ENCODE peak calls at places on chromosomes 16 and 17, in seven cellular contexts. Y is endothelial cell; B is mesothelial cell of epicardium; Q is activated CD8-positive, alpha-beta T cell treated with anti-CD3 and anti-CD28 coated beads for 36 hours; V is pancreas; N is mucosa of descending colon; M is cardiac muscle cell. K is an unnamed sample.

GRCh38 chr16:86089986-86090385 is 191.0 kb downstream of the IRF8 start:
- DNase-seq in M (no peak), N (no peak), B (no peak), Y (no peak), Q (peak), V (no peak), K (no peak)

GRCh38 chr16:22262460-22262859 is 34.7 kb upstream of the POLR3E start:
- DNase-seq in Y (no peak), V (no peak), M (no peak), B (no peak), N (no peak), Q (peak), K (no peak)

GRCh38 chr17:72985882-72986720 is 106.4 kb downstream of the SLC39A11 start:
- DNase-seq in Q (peak), B (peak), V (peak), M (peak), Y (peak), N (no peak), K (no peak)

GRCh38 chr17:43951750-43952149 is 2.0 kb downstream of the PYY start:
- DNase-seq in Q (no peak), M (no peak), Y (no peak), V (no peak), B (no peak), N (no peak), K (no peak)

GRCh38 chr17:2398655-2399571 is 1.9 kb downstream of the MNT start:
- DNase-seq in Q (peak), V (peak), B (peak), M (peak), Y (peak), N (peak), K (no peak)

GRCh38 chr17:74975943-74976342 is 3.4 kb upstream of the HID1 start:
- DNase-seq in B (no peak), M (no peak), V (no peak), Y (no peak), Q (no peak), N (no peak), K (no peak)

GRCh38 chr16:57941016-57941656 is 29.8 kb downstream of the CNGB1 start:
- DNase-seq in V (peak), M (no peak), Q (no peak), B (no peak), Y (no peak), N (no peak), K (no peak)

GRCh38 chr16:74305978-74306784 is 9.6 kb downstream of the PSMD7 start:
- DNase-seq in N (no peak), B (no peak), M (peak), Y (no peak), V (no peak), Q (no peak), K (no peak)

GRCh38 chr17:70394430-70394829 is 225.1 kb downstream of the KCNJ2 start:
- DNase-seq in V (no peak), Q (no peak), M (no peak), B (no peak), N (no peak), Y (no peak), K (no peak)

GRCh38 chr17:43658890-43659289 is 2.8 kb downstream of the MEOX1 start:
- DNase-seq in N (no peak), Q (no peak), Y (no peak), B (no peak), M (no peak), V (no peak), K (no peak)

GRCh38 chr16:56102159-56102798 is 89.0 kb upstream of the GNAO1 start:
- DNase-seq in M (peak), Y (no peak), N (peak), B (peak), Q (no peak), V (no peak), K (no peak)

GRCh38 chr16:70160388-70160787 is 13.2 kb upstream of the CLEC18C start:
- DNase-seq in Y (no peak), N (no peak), M (no peak), Q (no peak), V (no peak), B (no peak), K (peak)

GRCh38 chr16:23807028-23807427 is 28.8 kb upstream of the PRKCB start:
- DNase-seq in V (no peak), B (no peak), M (no peak), Q (no peak), Y (no peak), N (no peak), K (no peak)

GRCh38 chr17:19705201-19705600 is 11.2 kb downstream of the SLC47A2 start:
- DNase-seq in M (no peak), N (no peak), B (no peak), V (no peak), Y (no peak), Q (no peak), K (no peak)

GRCh38 chr17:76234354-76234679 is 6.0 kb downstream of the RNF157 start:
- DNase-seq in V (no peak), M (no peak), B (no peak), N (no peak), Y (no peak), Q (no peak), K (no peak)

GRCh38 chr17:62720126-62720850 is 87.8 kb downstream of the MARCHF10 start:
- DNase-seq in N (no peak), V (no peak), Q (no peak), M (no peak), B (no peak), Y (no peak), K (no peak)

GRCh38 chr16:12775689-12776236 is 27.9 kb downstream of the CPPED1 start:
- DNase-seq in Q (no peak), N (no peak), Y (no peak), B (no peak), M (no peak), V (no peak), K (no peak)

GRCh38 chr17:61312406-61313295 is 87.0 kb upstream of the TBX2 start:
- DNase-seq in M (peak), Q (no peak), B (no peak), V (no peak), N (no peak), Y (no peak), K (no peak)
- TF ChIP-seq CTCF in M (no peak), Q (no peak), B (no peak), V (no peak), N (no peak), Y (no peak), K (no peak)

GRCh38 chr17:5950871-5951270 is 119.3 kb upstream of the WSCD1 start:
- DNase-seq in Y (no peak), M (no peak), V (no peak), B (no peak), Q (no peak), N (no peak), K (no peak)

GRCh38 chr17:5947701-5948180 is 122.4 kb upstream of the WSCD1 start:
- DNase-seq in V (no peak), M (no peak), Q (no peak), N (no peak), Y (no peak), B (no peak), K (no peak)

GRCh38 chr17:5955764-5956163 is 114.4 kb upstream of the WSCD1 start:
- DNase-seq in B (no peak), Y (no peak), Q (no peak), V (no peak), M (no peak), N (no peak), K (no peak)

GRCh38 chr17:5948811-5949210 is 121.4 kb upstream of the WSCD1 start:
- DNase-seq in B (no peak), Y (no peak), V (no peak), M (no peak), N (no peak), Q (no peak), K (no peak)

DNA sequence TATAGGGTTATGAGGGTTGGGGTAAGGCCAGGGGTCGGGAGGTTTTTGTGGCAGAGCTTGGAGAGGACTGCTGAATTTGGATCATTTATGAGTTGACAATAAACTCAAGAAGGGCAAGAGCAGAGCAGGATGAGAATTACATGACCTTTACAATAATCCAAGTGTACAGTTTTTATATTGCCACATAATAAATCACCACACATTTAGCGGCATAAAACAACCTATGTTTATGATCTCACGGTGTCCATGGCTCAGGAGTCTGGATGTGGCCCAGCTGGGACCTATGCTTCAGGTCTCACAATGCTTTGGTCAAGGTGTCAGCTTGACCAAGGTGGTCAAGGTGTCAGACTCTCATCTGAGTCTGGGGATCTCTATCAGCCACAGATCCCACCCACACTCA is 118.3 kb upstream of the WSCD1 start:
- DNase-seq in Y (no peak), V (no peak), M (no peak), Q (no peak), N (no peak), B (no peak), K (no peak)
- TF ChIP-seq CTCF in Y (no peak), V (no peak), M (no peak), Q (no peak), N (no peak), B (no peak), K (no peak)

GRCh38 chr16:20743591-20743990 is 2.0 kb upstream of the THUMPD1 start:
- DNase-seq in Q (no peak), M (no peak), B (no peak), N (no peak), Y (no peak), V (no peak), K (no peak)

GRCh38 chr16:20740007-20740883 is 1.4 kb downstream of the THUMPD1 start:
- DNase-seq in B (no peak), Y (peak), N (no peak), Q (peak), M (no peak), V (no peak), K (no peak)

GRCh38 chr16:20740901-20741491 is 622 bp downstream of the THUMPD1 start:
- DNase-seq in B (peak), V (peak), M (peak), Y (peak), Q (peak), N (peak), K (peak)

GRCh38 chr16:20744922-20745440 is 3.4 kb upstream of the THUMPD1 start:
- DNase-seq in N (no peak), B (no peak), V (no peak), Q (no peak), Y (no peak), M (no peak), K (no peak)

GRCh38 chr16:20741555-20742285 is at the start of gene THUMPD1:
- DNase-seq in Y (peak), V (peak), M (peak), N (peak), B (peak), Q (peak), K (peak)
- TF ChIP-seq CTCF in Y (no peak), V (no peak), M (no peak), N (peak), B (no peak), Q (no peak), K (no peak)

DNA sequence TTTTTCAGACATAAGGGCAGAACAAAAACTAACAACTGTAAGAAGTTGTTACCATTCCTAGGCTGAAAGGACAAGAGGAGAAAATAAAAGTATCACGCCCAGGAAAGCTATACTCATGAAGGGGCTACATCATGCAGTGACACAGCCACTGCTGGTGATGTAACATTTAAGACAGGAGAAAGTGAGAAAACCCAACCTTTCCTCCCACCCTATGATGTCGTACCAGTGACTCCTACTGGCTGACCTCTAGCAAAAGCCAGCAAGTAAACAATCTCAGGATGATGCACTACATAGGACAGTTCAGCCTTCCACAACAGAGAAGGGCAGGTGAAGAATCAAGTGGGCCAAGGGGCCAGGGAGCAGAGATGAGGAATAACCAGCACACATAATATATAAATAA is 14.0 kb upstream of the OR1E2 start:
- DNase-seq in Y (peak), M (no peak), N (no peak), Q (peak), B (no peak), V (no peak), K (no peak)
- TF ChIP-seq CTCF in Y (no peak), M (no peak), N (no peak), Q (no peak), B (no peak), V (no peak), K (no peak)

GRCh38 chr17:66451188-66452149 is 149.1 kb downstream of the PRKCA start:
- DNase-seq in Y (peak), V (peak), Q (no peak), M (peak), N (peak), B (no peak), K (no peak)
- TF ChIP-seq CTCF in Y (peak), V (no peak), Q (no peak), M (peak), N (no peak), B (no peak), K (peak)

GRCh38 chr16:1610071-1610840 is 1.6 kb downstream of the IFT140 start:
- DNase-seq in V (peak), Y (peak), N (peak), M (peak), Q (peak), B (peak), K (peak)
- TF ChIP-seq CTCF in V (no peak), Y (no peak), N (no peak), M (no peak), Q (no peak), B (no peak), K (no peak)

DNA sequence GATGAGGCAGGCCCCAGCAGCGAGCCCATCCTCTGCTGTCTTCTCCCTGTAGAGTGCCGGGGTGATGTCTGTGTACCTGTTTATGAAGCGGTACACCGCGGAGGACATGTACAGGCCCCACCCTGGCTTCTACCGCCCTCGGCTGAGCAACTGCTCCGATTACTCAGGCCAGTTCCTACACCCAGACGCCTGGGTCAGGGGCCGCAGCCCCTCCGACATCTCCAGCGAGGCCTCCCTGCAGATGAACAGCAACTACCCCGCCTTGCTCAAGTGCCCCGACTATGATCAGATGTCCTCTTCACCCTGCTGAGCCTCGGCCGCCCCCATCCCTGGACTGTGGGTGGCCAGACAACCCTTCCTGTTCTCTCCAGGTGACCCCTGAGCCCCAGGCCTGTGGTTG is 50.0 kb downstream of the CACNG5 start:
- DNase-seq in V (no peak), Q (no peak), B (no peak), N (no peak), Y (no peak), M (no peak), K (no peak)
- TF ChIP-seq CTCF in V (no peak), Q (no peak), B (no peak), N (no peak), Y (no peak), M (no peak), K (no peak)

GRCh38 chr16:88534731-88535141 is 35.5 kb upstream of the ZC3H18 start:
- DNase-seq in Q (peak), V (no peak), Y (no peak), N (peak), B (no peak), M (peak), K (no peak)
- TF ChIP-seq CTCF in Q (no peak), V (no peak), Y (no peak), N (no peak), B (no peak), M (no peak), K (peak)

DNA sequence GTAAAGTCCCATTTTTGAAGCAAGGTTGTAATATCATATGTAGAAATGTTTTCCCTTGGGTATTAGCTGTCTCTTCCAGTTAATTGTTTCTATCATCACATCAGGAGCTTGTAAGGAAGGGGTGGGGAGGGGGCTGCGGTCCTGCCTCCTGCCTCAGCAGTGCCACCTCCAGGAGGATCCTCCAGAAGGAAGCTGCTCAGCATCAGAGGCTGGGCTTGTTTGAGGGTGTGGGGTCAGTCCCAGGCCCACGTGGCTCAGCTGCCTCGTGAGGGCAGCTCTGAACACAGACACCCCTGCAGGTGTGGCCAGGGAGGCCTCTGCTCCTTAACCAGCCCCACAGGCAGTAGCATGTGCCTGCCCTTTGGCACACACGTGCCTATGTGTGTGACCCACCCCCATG is 46.2 kb downstream of the MRM1 start:
- DNase-seq in Y (peak), V (no peak), Q (no peak), M (no peak), B (no peak), N (no peak), K (no peak)
- TF ChIP-seq CTCF in Y (no peak), V (no peak), Q (no peak), M (peak), B (no peak), N (no peak), K (no peak)

K was measured in type B pancreatic cell.